ENCODE peak calls at places on chromosome 12, in seven cellular contexts. H, L, E, S, M, F and V are unnamed samples.
A peak's percentile ranks its signal among the peaks of the same experiment; 100 is the strongest.

GRCh38 chr12:54404061-54405004 is 14.7 kb downstream of the ITGA5 start:
- DNase-seq in L (peak; percentile 56), E (peak; percentile 77), F (no peak), H (peak; percentile 53), S (no peak), M (peak; percentile 72), V (peak; percentile 59)

GRCh38 chr12:124463341-124463861 is 104.0 kb downstream of the NCOR2 start:
- DNase-seq in H (no peak), F (no peak), L (no peak), M (no peak), S (no peak), E (peak; percentile 43), V (no peak)

GRCh38 chr12:52390739-52391617 is 5.5 kb upstream of the KRT84 start:
- DNase-seq in E (peak; percentile 39), H (no peak), S (no peak), M (no peak), L (peak; percentile 13), F (no peak), V (peak; percentile 8)

GRCh38 chr12:57845478-57846284 is 848 bp downstream of the CTDSP2 start:
- DNase-seq in L (no peak), E (peak; percentile 88), F (peak; percentile 85), H (peak; percentile 62), M (peak; percentile 71), S (no peak), V (peak; percentile 51)

GRCh38 chr12:82966160-82966559 is 279.5 kb downstream of the TMTC2 start:
- DNase-seq in F (no peak), M (no peak), L (no peak), H (no peak), E (no peak), S (no peak), V (no peak)

GRCh38 chr12:131381716-131382430 is 329.0 kb upstream of the SFSWAP start:
- DNase-seq in E (no peak), F (no peak), S (no peak), L (no peak), M (no peak), H (no peak), V (no peak)

GRCh38 chr12:15700595-15700994 is 88.6 kb downstream of the EPS8 start:
- DNase-seq in F (no peak), E (no peak), L (peak; percentile 95), S (peak; percentile 38), M (no peak), H (no peak), V (no peak)

GRCh38 chr12:64171715-64172114 is 50.4 kb downstream of the KICS2 start:
- DNase-seq in H (no peak), L (peak; percentile 67), S (peak; percentile 80), M (no peak), E (no peak), F (no peak), V (no peak)

GRCh38 chr12:66803972-66804371 is 125.1 kb upstream of the GRIP1 start:
- DNase-seq in M (no peak), H (no peak), L (no peak), S (no peak), E (peak; percentile 13), F (no peak), V (no peak)

GRCh38 chr12:27474344-27474743 is 27.8 kb downstream of the SMCO2 start:
- DNase-seq in L (peak; percentile 85), M (no peak), F (no peak), H (no peak), E (no peak), S (no peak), V (no peak)

GRCh38 chr12:2998789-2999264 is 39.6 kb downstream of the TEAD4 start:
- DNase-seq in M (peak; percentile 93), L (peak; percentile 88), E (no peak), S (no peak), F (peak; percentile 66), H (no peak), V (no peak)

GRCh38 chr12:2429032-2429431 is 365.7 kb upstream of the FKBP4 start:
- DNase-seq in L (no peak), M (peak; percentile 65), S (no peak), E (no peak), H (no peak), F (no peak), V (no peak)

GRCh38 chr12:50351120-50352043 is 45.0 kb downstream of the FAM186A start:
- DNase-seq in H (no peak), F (no peak), L (no peak), E (peak; percentile 7), S (no peak), M (peak; percentile 23), V (no peak)

GRCh38 chr12:131942671-131943070 is 7.1 kb upstream of the EP400 start:
- DNase-seq in E (no peak), F (no peak), M (no peak), H (no peak), L (no peak), S (no peak), V (no peak)

GRCh38 chr12:11621797-11622423 is 27.6 kb upstream of the ETV6 start:
- DNase-seq in H (peak; percentile 34), M (no peak), S (no peak), F (no peak), L (no peak), E (no peak), V (peak; percentile 43)

GRCh38 chr12:33588725-33589405 is 149.2 kb upstream of the SYT10 start:
- DNase-seq in H (no peak), E (no peak), L (no peak), M (no peak), S (no peak), F (no peak), V (no peak)

GRCh38 chr12:131347732-131348131 is 363.2 kb upstream of the SFSWAP start:
- DNase-seq in E (no peak), L (no peak), F (no peak), H (no peak), S (no peak), M (no peak), V (no peak)

GRCh38 chr12:75783093-75783877 is 248.3 kb downstream of the PHLDA1 start:
- DNase-seq in S (no peak), E (no peak), L (peak; percentile 21), M (no peak), F (no peak), H (no peak), V (no peak)

GRCh38 chr12:70919597-70920035 is 922 bp downstream of the PTPRR start:
- DNase-seq in S (no peak), E (peak; percentile 23), M (no peak), H (no peak), F (no peak), L (no peak), V (no peak)

GRCh38 chr12:72207094-72207493 is 65.1 kb upstream of the TRHDE start:
- DNase-seq in S (no peak), E (no peak), M (no peak), H (no peak), F (no peak), L (no peak), V (no peak)

GRCh38 chr12:14842315-14842714 is 1.0 kb downstream of the ART4 start:
- DNase-seq in M (no peak), F (no peak), H (no peak), S (no peak), E (no peak), L (no peak), V (no peak)

GRCh38 chr12:111873113-111873512 is 31.1 kb downstream of the MAPKAPK5 start:
- DNase-seq in L (no peak), M (no peak), F (no peak), E (no peak), S (no peak), H (no peak), V (no peak)

GRCh38 chr12:1419849-1420371 is 174.5 kb downstream of the FBXL14 start:
- DNase-seq in L (no peak), F (no peak), M (no peak), H (no peak), E (no peak), S (no peak), V (no peak)

GRCh38 chr12:6786416-6787094 is 2.8 kb upstream of the CD4 start:
- DNase-seq in L (no peak), E (no peak), F (no peak), S (no peak), M (no peak), H (peak; percentile 68), V (peak; percentile 88)

GRCh38 chr12:49026678-49027480 is 8.3 kb upstream of the PRKAG1 start:
- DNase-seq in S (no peak), E (no peak), M (peak; percentile 24), H (no peak), L (no peak), F (no peak), V (no peak)

GRCh38 chr12:132955933-132956725 is at the start of gene ZNF605:
- DNase-seq in F (peak; percentile 87), L (peak; percentile 89), E (peak; percentile 93), S (no peak), H (peak; percentile 82), M (peak; percentile 85), V (peak; percentile 77)
- H3K4me1 ChIP-seq in F (no peaks in the 10 kb centered on the region), L (peaks cover 6% of the 10 kb centered on the region), E (peaks cover 8% of the 10 kb centered on the region), S (peaks cover 7% of the 10 kb centered on the region), H (peaks cover 13% of the 10 kb centered on the region), M (no peaks in the 10 kb centered on the region), V (peaks cover 6% of the 10 kb centered on the region)

DNA sequence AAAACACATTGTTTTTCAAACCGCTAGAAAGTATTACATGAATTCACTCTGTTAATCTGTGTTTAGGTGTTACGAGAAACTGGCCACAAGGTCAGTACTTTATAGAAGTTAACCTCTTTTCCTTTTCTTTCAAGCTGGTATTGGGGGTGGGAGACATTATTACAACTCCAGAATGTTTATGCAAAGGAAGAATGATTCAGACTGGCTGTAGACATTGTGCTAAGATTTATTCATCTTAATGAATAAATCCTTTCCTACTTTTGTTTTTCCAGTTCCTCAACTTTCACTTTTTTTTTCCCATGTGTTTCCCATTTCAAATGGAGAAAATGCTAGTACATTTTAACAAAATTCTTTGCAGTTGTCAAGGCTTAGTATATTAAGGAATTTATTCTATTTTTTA is 1.2 kb downstream of the OTOGL start:
- DNase-seq in F (no peak), L (peak; percentile 77), H (no peak), M (no peak), E (no peak), S (no peak), V (no peak)
- H3K4me3 ChIP-seq in F (no peak overlapping the region), L (no peak overlapping the region), H (no peak overlapping the region), M (no peak overlapping the region), E (no peak overlapping the region), S (peak overlapping the region; percentile 34), V (no peak overlapping the region)

GRCh38 chr12:116718578-116719454 is 19.1 kb downstream of the SPRING1 start:
- DNase-seq in L (peak; percentile 56), M (no peak), E (no peak), S (no peak), H (no peak), F (no peak), V (no peak)

GRCh38 chr12:116719661-116720060 is 18.2 kb downstream of the SPRING1 start:
- DNase-seq in H (no peak), M (no peak), L (no peak), F (no peak), S (no peak), E (peak; percentile 52), V (no peak)

GRCh38 chr12:116720129-116720528 is 17.7 kb downstream of the SPRING1 start:
- DNase-seq in M (no peak), H (no peak), L (no peak), E (no peak), S (no peak), F (no peak), V (no peak)

GRCh38 chr12:116714175-116714574 is 23.7 kb downstream of the SPRING1 start:
- DNase-seq in E (no peak), F (no peak), S (no peak), M (no peak), L (no peak), H (no peak), V (no peak)

GRCh38 chr12:116717466-116718457 is 20.1 kb downstream of the SPRING1 start:
- DNase-seq in E (no peak), F (peak; percentile 91), H (no peak), L (peak; percentile 56), M (peak; percentile 65), S (no peak), V (no peak)
- H3K27ac ChIP-seq in E (no peak overlapping the region), F (no peak overlapping the region), H (no peak overlapping the region), L (peak overlapping the region; percentile 6), M (peak overlapping the region; percentile 27), S (no peak overlapping the region), V (no peak overlapping the region)

GRCh38 chr12:115437061-115437567 is 753.1 kb upstream of the TBX3 start:
- DNase-seq in H (no peak), S (no peak), F (no peak), E (peak; percentile 21), L (no peak), M (peak; percentile 18), V (no peak)
- H3K4me1 ChIP-seq in H (no peaks in the 10 kb centered on the region), S (no peaks in the 10 kb centered on the region), F (no peaks in the 10 kb centered on the region), E (peaks cover 4% of the 10 kb centered on the region), L (peaks cover 4% of the 10 kb centered on the region), M (no peaks in the 10 kb centered on the region), V (no peaks in the 10 kb centered on the region)